ENCODE peak calls at places on chromosomes 1 and 21, in seven cellular contexts. Q is SK-N-SH, D is K562, Z is A549, M is sigmoid colon, N is ovary, V is tibial nerve. C is an unnamed sample.

GRCh38 chr1:174049514-174049913 is 27.4 kb upstream of the RC3H1 start:
- DNase-seq in Q (no peak), D (no peak), Z (no peak), M (no peak), N (no peak), V (no peak), C (no peak)

GRCh38 chr1:237473896-237474295 is 416.8 kb downstream of the ZP4 start:
- DNase-seq in Q (no peak), D (no peak), Z (no peak), M (no peak), N (no peak), V (no peak), C (no peak)

GRCh38 chr1:156413310-156414246 is 44.6 kb downstream of the RHBG start:
- DNase-seq in Q (no peak), D (no peak), Z (no peak), M (no peak), N (no peak), V (no peak), C (no peak)

GRCh38 chr1:177246710-177247588 is 76.2 kb downstream of the BRINP2 start:
- DNase-seq in Q (no peak), D (no peak), Z (no peak), M (no peak), N (no peak), V (no peak), C (no peak)

GRCh38 chr1:36327421-36328087 is 4.1 kb upstream of the EVA1B start:
- DNase-seq in Q (no peak), D (no peak), Z (no peak), M (no peak), N (no peak), V (no peak), C (no peak)

GRCh38 chr1:77832889-77833288 is 53.4 kb downstream of the MIGA1 start:
- DNase-seq in Q (no peak), D (peak; percentile 38), Z (no peak), M (no peak), N (no peak), V (no peak), C (no peak)

GRCh38 chr1:177948336-177948972 is 21.4 kb downstream of the SEC16B start:
- DNase-seq in Q (peak; percentile 69), D (peak; percentile 54), Z (peak; percentile 66), M (peak; percentile 75), N (peak; percentile 65), V (peak; percentile 39), C (no peak)

GRCh38 chr21:45379901-45380330 is 25.0 kb upstream of the COL18A1 start:
- DNase-seq in Q (no peak), D (no peak), Z (no peak), M (peak; percentile 46), N (peak; percentile 29), V (no peak), C (no peak)

GRCh38 chr1:49331066-49331852 is 554.6 kb upstream of the BEND5 start:
- DNase-seq in Q (no peak), D (no peak), Z (no peak), M (no peak), N (no peak), V (no peak), C (no peak)

GRCh38 chr1:228803421-228803820 is 68.1 kb downstream of the RHOU start:
- DNase-seq in Q (no peak), D (no peak), Z (no peak), M (no peak), N (peak; percentile 53), V (no peak), C (peak; percentile 57)

GRCh38 chr1:21157868-21158267 is 18.8 kb downstream of the EIF4G3 start:
- DNase-seq in Q (no peak), D (no peak), Z (no peak), M (no peak), N (no peak), V (no peak), C (no peak)

DNA sequence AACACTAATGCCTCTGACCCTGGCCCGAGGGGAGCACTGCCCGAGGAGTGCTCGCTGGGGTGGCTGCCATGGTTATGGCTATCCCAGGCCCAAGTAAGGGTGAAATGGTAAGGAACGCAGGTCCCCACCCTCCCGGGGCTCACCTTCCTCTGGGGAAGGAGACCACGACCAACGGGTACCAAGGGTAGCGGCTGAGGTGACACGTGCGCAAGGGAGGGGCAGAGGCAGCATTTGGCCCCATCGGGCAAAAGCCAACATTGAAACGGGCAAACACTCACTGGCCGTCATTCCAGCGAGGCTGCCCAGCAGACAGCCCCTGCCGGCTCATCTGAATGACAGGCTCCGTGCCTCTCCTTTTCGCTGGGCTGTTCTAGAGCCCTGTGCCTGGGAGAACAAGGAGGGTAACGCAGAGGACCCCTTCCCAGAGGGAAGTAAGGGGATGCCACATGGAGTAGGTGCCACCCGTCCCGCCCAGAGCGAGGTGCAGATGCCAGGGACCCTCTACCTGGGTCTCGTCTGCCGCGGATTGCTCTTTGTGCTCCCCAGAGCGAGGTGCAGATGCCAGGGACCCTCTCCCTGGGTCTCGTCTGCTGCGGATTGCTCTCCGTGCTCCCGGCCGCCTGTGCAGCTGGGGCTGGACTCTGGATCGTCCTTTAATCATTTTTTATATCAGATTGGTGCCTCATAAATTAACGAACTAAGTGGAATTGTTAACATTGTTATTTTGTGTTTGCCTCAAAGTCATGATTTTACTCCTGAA is 16.2 kb downstream of the ACTRT2 start:
- DNase-seq in Q (no peak), D (no peak), Z (no peak), M (peak; percentile 48), N (no peak), V (no peak), C (no peak)
- H3K4me1 ChIP-seq in Q (no peaks in the 10 kb centered on the region), D (no peaks in the 10 kb centered on the region), Z (no peaks in the 10 kb centered on the region), M (no peaks in the 10 kb centered on the region), N (peaks cover 11% of the 10 kb centered on the region), V (no peaks in the 10 kb centered on the region), C (no peaks in the 10 kb centered on the region)

GRCh38 chr1:24281591-24281990 is 37.6 kb upstream of the GRHL3 start:
- DNase-seq in Q (no peak), D (no peak), Z (no peak), M (no peak), N (no peak), V (no peak), C (no peak)

GRCh38 chr1:24282491-24282890 is 36.7 kb upstream of the GRHL3 start:
- DNase-seq in Q (no peak), D (no peak), Z (no peak), M (no peak), N (no peak), V (no peak), C (no peak)

GRCh38 chr1:24284156-24284471 is 35.0 kb upstream of the GRHL3 start:
- DNase-seq in Q (no peak), D (no peak), Z (peak; percentile 24), M (no peak), N (no peak), V (no peak), C (no peak)

GRCh38 chr1:24285231-24285630 is 33.9 kb upstream of the GRHL3 start:
- DNase-seq in Q (no peak), D (no peak), Z (no peak), M (no peak), N (no peak), V (no peak), C (no peak)

GRCh38 chr1:24283326-24284155 is 35.6 kb upstream of the GRHL3 start:
- DNase-seq in Q (no peak), D (no peak), Z (peak; percentile 28), M (no peak), N (no peak), V (no peak), C (no peak)
- TF ChIP-seq EP300 in Q (peak; percentile 68), D (no peak), Z (peak; percentile 47), M (no peak), N (no peak), V (no peak), C (no peak)

GRCh38 chr1:113804421-113805255 is 7.6 kb downstream of the RSBN1 start:
- DNase-seq in Q (peak; percentile 50), D (peak; percentile 77), Z (peak; percentile 67), M (no peak), N (no peak), V (no peak), C (no peak)

GRCh38 chr1:113805256-113805531 is 7.1 kb downstream of the RSBN1 start:
- DNase-seq in Q (no peak), D (no peak), Z (no peak), M (no peak), N (no peak), V (no peak), C (no peak)

GRCh38 chr1:113808450-113809195 is 3.7 kb downstream of the RSBN1 start:
- DNase-seq in Q (no peak), D (no peak), Z (no peak), M (no peak), N (no peak), V (no peak), C (no peak)

GRCh38 chr1:113802367-113803007 is 9.8 kb downstream of the RSBN1 start:
- DNase-seq in Q (no peak), D (peak; percentile 64), Z (no peak), M (no peak), N (no peak), V (no peak), C (no peak)

GRCh38 chr1:113805639-113806038 is 6.6 kb downstream of the RSBN1 start:
- DNase-seq in Q (no peak), D (no peak), Z (no peak), M (no peak), N (no peak), V (no peak), C (no peak)
- H3K4me1 ChIP-seq in Q (peaks cover 20% of the 10 kb centered on the region), D (peaks cover 36% of the 10 kb centered on the region), Z (peaks cover 36% of the 10 kb centered on the region), M (peaks cover 57% of the 10 kb centered on the region), N (peaks cover 11% of the 10 kb centered on the region), V (no peaks in the 10 kb centered on the region), C (peaks cover 77% of the 10 kb centered on the region)

GRCh38 chr1:23196627-23197328 is 20.5 kb downstream of the HTR1D start:
- DNase-seq in Q (no peak), D (no peak), Z (peak; percentile 80), M (no peak), N (no peak), V (no peak), C (no peak)
- TF ChIP-seq EP300 in Q (peak; percentile 61), D (no peak), Z (peak; percentile 83), M (no peak), N (no peak), V (no peak), C (no peak)